ENCODE peak calls at places on chromosomes 7 and 10, in four cellular contexts. One of them, this sample, is unnamed.

GRCh38 chr7:22173884-22174573 is 182.9 kb downstream of the RAPGEF5 start:
- DNase-seq in heart left ventricle: no peak
- DNase-seq in Peyer's patch: no peak
- DNase-seq in left ventricle myocardium inferior: no peak
- DNase-seq in this sample: no peak

GRCh38 chr7:20816389-20816959 is 29.8 kb upstream of the SP8 start:
- DNase-seq in heart left ventricle: no peak
- DNase-seq in Peyer's patch: no peak
- DNase-seq in left ventricle myocardium inferior: no peak
- DNase-seq in this sample: no peak

GRCh38 chr10:14099885-14100284 is 230.8 kb downstream of the FRMD4A start:
- DNase-seq in heart left ventricle: no peak
- DNase-seq in Peyer's patch: no peak
- DNase-seq in left ventricle myocardium inferior: no peak
- DNase-seq in this sample: no peak

GRCh38 chr10:34626158-34626557 is 188.9 kb downstream of the PARD3 start:
- DNase-seq in heart left ventricle: no peak
- DNase-seq in Peyer's patch: no peak
- DNase-seq in left ventricle myocardium inferior: no peak
- DNase-seq in this sample: no peak

GRCh38 chr10:123160311-123160980 is 6.2 kb downstream of the BUB3 start:
- DNase-seq in heart left ventricle: no peak
- DNase-seq in Peyer's patch: peak; percentile 52
- DNase-seq in left ventricle myocardium inferior: no peak
- DNase-seq in this sample: no peak

GRCh38 chr7:97179454-97180104 is 62.1 kb downstream of the SDHAF3 start:
- DNase-seq in heart left ventricle: peak; percentile 29
- DNase-seq in Peyer's patch: peak; percentile 69
- DNase-seq in left ventricle myocardium inferior: no peak
- DNase-seq in this sample: no peak

GRCh38 chr10:112202561-112203241 is 19.1 kb upstream of the GPAM start:
- DNase-seq in heart left ventricle: no peak
- DNase-seq in Peyer's patch: no peak
- DNase-seq in left ventricle myocardium inferior: no peak
- DNase-seq in this sample: no peak

GRCh38 chr7:34163956-34164355 is 258.6 kb downstream of the BMPER start:
- DNase-seq in heart left ventricle: no peak
- DNase-seq in Peyer's patch: no peak
- DNase-seq in left ventricle myocardium inferior: no peak
- DNase-seq in this sample: no peak

GRCh38 chr10:54402576-54402975 is 398.5 kb downstream of the PCDH15 start:
- DNase-seq in heart left ventricle: no peak
- DNase-seq in Peyer's patch: no peak
- DNase-seq in left ventricle myocardium inferior: no peak
- DNase-seq in this sample: no peak

GRCh38 chr10:689433-690226 is at the start of gene DIP2C:
- DNase-seq in heart left ventricle: peak; percentile 81
- DNase-seq in Peyer's patch: peak; percentile 66
- DNase-seq in left ventricle myocardium inferior: peak; percentile 82
- DNase-seq in this sample: no peak

GRCh38 chr10:120735773-120736371 is 115.3 kb upstream of the WDR11 start:
- DNase-seq in heart left ventricle: no peak
- DNase-seq in Peyer's patch: no peak
- DNase-seq in left ventricle myocardium inferior: no peak
- DNase-seq in this sample: no peak

GRCh38 chr10:46543379-46544014 is 13.0 kb downstream of the GPRIN2 start:
- DNase-seq in heart left ventricle: no peak
- DNase-seq in Peyer's patch: peak; percentile 40
- DNase-seq in left ventricle myocardium inferior: peak; percentile 12
- DNase-seq in this sample: no peak

GRCh38 chr7:81886211-81886764 is 116.4 kb upstream of the HGF start:
- DNase-seq in heart left ventricle: no peak
- DNase-seq in Peyer's patch: no peak
- DNase-seq in left ventricle myocardium inferior: no peak
- DNase-seq in this sample: no peak

GRCh38 chr10:90432891-90433290 is 424.9 kb downstream of the HTR7 start:
- DNase-seq in heart left ventricle: no peak
- DNase-seq in Peyer's patch: no peak
- DNase-seq in left ventricle myocardium inferior: no peak
- DNase-seq in this sample: no peak

GRCh38 chr10:100872034-100872791 is 40.5 kb upstream of the SLF2 start:
- DNase-seq in heart left ventricle: no peak
- DNase-seq in Peyer's patch: peak; percentile 59
- DNase-seq in left ventricle myocardium inferior: no peak
- DNase-seq in this sample: no peak

GRCh38 chr10:101397140-101397539 is 43.2 kb downstream of the BTRC start:
- DNase-seq in heart left ventricle: peak; percentile 27
- DNase-seq in Peyer's patch: no peak
- DNase-seq in left ventricle myocardium inferior: no peak
- DNase-seq in this sample: peak; percentile 59

GRCh38 chr7:22559829-22560489 is 60.0 kb upstream of the STEAP1B start:
- DNase-seq in heart left ventricle: peak; percentile 72
- DNase-seq in Peyer's patch: peak; percentile 82
- DNase-seq in left ventricle myocardium inferior: peak; percentile 60
- DNase-seq in this sample: peak; percentile 9

GRCh38 chr7:51187941-51188340 is 128.7 kb downstream of the COBL start:
- DNase-seq in heart left ventricle: peak; percentile 38
- DNase-seq in Peyer's patch: no peak
- DNase-seq in left ventricle myocardium inferior: peak; percentile 32
- DNase-seq in this sample: no peak

GRCh38 chr10:110456523-110457091 is 41.1 kb upstream of the DUSP5 start:
- DNase-seq in heart left ventricle: no peak
- DNase-seq in Peyer's patch: peak; percentile 42
- DNase-seq in left ventricle myocardium inferior: no peak
- DNase-seq in this sample: no peak

GRCh38 chr7:40220421-40220911 is 85.7 kb downstream of the SUGCT start:
- DNase-seq in heart left ventricle: no peak
- DNase-seq in Peyer's patch: no peak
- DNase-seq in left ventricle myocardium inferior: no peak
- DNase-seq in this sample: no peak

GRCh38 chr7:15937571-15937970 is 251.1 kb upstream of the MEOX2 start:
- DNase-seq in heart left ventricle: no peak
- DNase-seq in Peyer's patch: no peak
- DNase-seq in left ventricle myocardium inferior: no peak
- DNase-seq in this sample: no peak

GRCh38 chr10:116211682-116212081 is 61.3 kb downstream of the GFRA1 start:
- DNase-seq in heart left ventricle: no peak
- DNase-seq in Peyer's patch: no peak
- DNase-seq in left ventricle myocardium inferior: no peak
- DNase-seq in this sample: no peak

GRCh38 chr10:32990811-32991210 is 32.8 kb upstream of the ITGB1 start:
- DNase-seq in heart left ventricle: no peak
- DNase-seq in Peyer's patch: no peak
- DNase-seq in left ventricle myocardium inferior: no peak
- DNase-seq in this sample: no peak

GRCh38 chr10:49710966-49711365 is 31.5 kb downstream of the C10orf53 start:
- DNase-seq in heart left ventricle: no peak
- DNase-seq in Peyer's patch: no peak
- DNase-seq in left ventricle myocardium inferior: no peak
- DNase-seq in this sample: no peak

GRCh38 chr10:114917927-114918672 is 19.9 kb upstream of the TRUB1 start:
- DNase-seq in heart left ventricle: no peak
- DNase-seq in Peyer's patch: no peak
- DNase-seq in left ventricle myocardium inferior: no peak
- DNase-seq in this sample: no peak

GRCh38 chr10:116787018-116787674 is 44.8 kb upstream of the HSPA12A start:
- DNase-seq in heart left ventricle: no peak
- DNase-seq in Peyer's patch: no peak
- DNase-seq in left ventricle myocardium inferior: no peak
- DNase-seq in this sample: no peak

GRCh38 chr10:68489919-68490318 is 18.1 kb upstream of the DNA2 start:
- DNase-seq in heart left ventricle: no peak
- DNase-seq in Peyer's patch: no peak
- DNase-seq in left ventricle myocardium inferior: no peak
- DNase-seq in this sample: no peak

GRCh38 chr10:111030042-111030750 is 46.6 kb upstream of the ADRA2A start:
- DNase-seq in heart left ventricle: no peak
- DNase-seq in Peyer's patch: no peak
- DNase-seq in left ventricle myocardium inferior: no peak
- DNase-seq in this sample: no peak

GRCh38 chr10:98391578-98391991 is 23.4 kb downstream of the PYROXD2 start:
- DNase-seq in heart left ventricle: peak; percentile 49
- DNase-seq in Peyer's patch: no peak
- DNase-seq in left ventricle myocardium inferior: peak; percentile 73
- DNase-seq in this sample: no peak

GRCh38 chr10:120685136-120685535 is 166.0 kb upstream of the WDR11 start:
- DNase-seq in heart left ventricle: no peak
- DNase-seq in Peyer's patch: no peak
- DNase-seq in left ventricle myocardium inferior: no peak
- DNase-seq in this sample: no peak

GRCh38 chr7:105760549-105761447 is 115.6 kb downstream of the ATXN7L1 start:
- DNase-seq in heart left ventricle: no peak
- DNase-seq in Peyer's patch: no peak
- DNase-seq in left ventricle myocardium inferior: no peak
- DNase-seq in this sample: no peak

GRCh38 chr7:130867581-130868136 is 133.7 kb upstream of the KLF14 start:
- DNase-seq in heart left ventricle: no peak
- DNase-seq in Peyer's patch: no peak
- DNase-seq in left ventricle myocardium inferior: no peak
- DNase-seq in this sample: no peak

GRCh38 chr10:14476641-14477407 is 146.1 kb upstream of the FRMD4A start:
- DNase-seq in heart left ventricle: no peak
- DNase-seq in Peyer's patch: no peak
- DNase-seq in left ventricle myocardium inferior: no peak
- DNase-seq in this sample: no peak

GRCh38 chr10:120424198-120424464 is 32.9 kb upstream of the PLPP4 start:
- DNase-seq in heart left ventricle: no peak
- DNase-seq in Peyer's patch: no peak
- DNase-seq in left ventricle myocardium inferior: no peak
- DNase-seq in this sample: no peak

GRCh38 chr7:98569606-98570337 is 47.3 kb upstream of the NPTX2 start:
- DNase-seq in heart left ventricle: peak; percentile 38
- DNase-seq in Peyer's patch: no peak
- DNase-seq in left ventricle myocardium inferior: peak; percentile 30
- DNase-seq in this sample: no peak

GRCh38 chr10:89374716-89375115 is 3.1 kb upstream of the IFIT1B start:
- DNase-seq in heart left ventricle: no peak
- DNase-seq in Peyer's patch: no peak
- DNase-seq in left ventricle myocardium inferior: no peak
- DNase-seq in this sample: no peak

DNA sequence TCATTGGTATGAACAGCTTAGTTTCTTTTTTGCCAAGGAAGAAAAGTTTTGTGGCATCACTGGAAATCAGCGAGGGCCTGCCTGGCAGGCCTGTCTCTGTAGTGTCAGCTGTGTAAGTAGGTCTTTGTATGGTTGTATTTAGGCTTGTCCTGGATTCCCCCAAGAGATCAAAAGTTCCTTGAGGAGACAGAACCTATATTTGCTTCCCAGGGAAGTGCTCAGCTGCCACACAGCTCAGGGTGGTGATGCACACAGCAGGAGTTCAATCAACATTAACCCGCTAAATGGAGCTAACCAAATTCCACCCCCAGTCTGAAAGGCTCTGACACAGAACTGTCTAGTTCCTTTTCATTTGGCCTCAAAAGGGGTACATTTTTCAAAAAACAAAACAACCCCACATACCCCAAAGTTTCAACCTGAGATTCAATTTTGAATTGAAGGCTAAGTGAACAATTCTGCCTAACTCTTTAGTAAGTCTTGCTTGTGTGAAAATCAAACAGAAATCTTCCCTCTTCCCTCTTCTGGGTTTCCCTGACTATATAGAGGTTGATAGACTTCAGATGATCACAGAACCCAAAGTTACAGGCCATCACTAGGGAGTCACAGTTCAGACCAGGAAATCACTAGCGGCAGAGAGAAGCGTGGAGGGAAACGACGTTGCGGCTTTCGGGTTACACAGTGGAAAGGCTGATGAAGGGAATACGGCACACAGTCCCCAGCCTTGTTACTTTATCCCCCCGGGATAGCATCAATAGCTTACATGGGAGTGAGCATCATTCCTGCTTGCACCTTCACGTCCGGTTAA is 124.5 kb downstream of the CLEC2L start:
- DNase-seq in heart left ventricle: no peak
- DNase-seq in Peyer's patch: no peak
- DNase-seq in left ventricle myocardium inferior: no peak
- DNase-seq in this sample: no peak
- H3K4me1 ChIP-seq in heart left ventricle: peaks cover 28% of the 10 kb centered on the region
- H3K4me1 ChIP-seq in Peyer's patch: peaks cover 13% of the 10 kb centered on the region
- H3K4me1 ChIP-seq in left ventricle myocardium inferior: peaks cover 82% of the 10 kb centered on the region
- H3K4me1 ChIP-seq in this sample: peaks cover 64% of the 10 kb centered on the region

DNA sequence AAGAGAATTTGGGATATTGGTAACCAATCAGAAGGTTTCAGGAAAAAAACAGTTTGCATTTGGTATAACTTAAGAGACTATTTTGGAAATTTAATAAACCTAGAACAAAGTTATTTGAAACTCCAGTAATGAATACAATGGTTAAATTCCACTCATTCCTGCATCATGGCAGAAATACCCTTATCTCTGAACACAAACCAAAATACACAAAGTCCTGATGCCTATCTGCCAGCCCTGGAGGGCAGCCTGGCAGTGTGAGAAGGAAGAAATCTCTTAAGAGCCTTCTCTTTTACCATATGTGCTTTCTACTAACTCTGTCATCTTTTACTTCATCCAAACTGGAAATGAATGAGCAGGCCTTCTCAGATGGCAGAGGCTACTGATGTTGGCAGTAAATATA is 147.1 kb upstream of the LYZL1 start:
- DNase-seq in heart left ventricle: no peak
- DNase-seq in Peyer's patch: no peak
- DNase-seq in left ventricle myocardium inferior: no peak
- DNase-seq in this sample: no peak
- H3K9me3 ChIP-seq in heart left ventricle: no peaks in the 10 kb centered on the region
- H3K9me3 ChIP-seq in Peyer's patch: no peaks in the 10 kb centered on the region
- H3K9me3 ChIP-seq in left ventricle myocardium inferior: no peaks in the 10 kb centered on the region
- H3K9me3 ChIP-seq in this sample: no peaks in the 10 kb centered on the region

GRCh38 chr10:60417898-60418297 is 28.2 kb upstream of the ANK3 start:
- DNase-seq in heart left ventricle: no peak
- DNase-seq in Peyer's patch: no peak
- DNase-seq in left ventricle myocardium inferior: no peak
- DNase-seq in this sample: no peak
- H3K4me1 ChIP-seq in heart left ventricle: no peaks in the 10 kb centered on the region
- H3K4me1 ChIP-seq in Peyer's patch: no peaks in the 10 kb centered on the region
- H3K4me1 ChIP-seq in left ventricle myocardium inferior: no peaks in the 10 kb centered on the region
- H3K4me1 ChIP-seq in this sample: no peaks in the 10 kb centered on the region

DNA sequence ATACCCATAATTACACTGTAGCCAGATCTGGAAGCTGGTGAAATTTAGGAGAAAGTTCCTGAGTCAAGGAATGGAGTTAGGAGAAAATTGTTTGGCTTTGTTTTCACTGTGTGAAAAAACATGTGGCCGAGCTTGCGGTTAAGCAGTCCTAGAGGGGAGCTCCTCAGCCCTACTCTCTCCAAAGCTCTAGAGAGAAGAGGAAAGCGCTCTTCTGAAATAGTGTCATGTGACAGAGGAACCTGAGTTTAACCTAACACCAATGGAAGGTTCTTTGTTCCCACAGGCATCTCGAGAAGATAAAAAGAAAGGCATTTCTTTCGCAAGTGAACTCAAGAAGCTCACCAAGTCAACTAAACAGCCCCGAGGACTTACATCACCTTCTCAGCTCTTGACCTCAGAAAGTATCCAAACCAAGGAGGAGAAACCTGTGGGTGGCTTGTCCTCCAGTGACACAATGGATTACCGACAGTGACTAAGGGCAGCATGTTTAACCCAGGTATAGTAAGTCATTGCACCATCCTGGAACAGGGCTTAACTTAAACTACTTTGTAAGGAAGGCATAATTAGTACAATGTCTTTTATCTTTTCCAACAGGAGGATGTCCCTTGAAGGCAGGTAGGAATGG is 38.0 kb downstream of the NOC3L start:
- DNase-seq in heart left ventricle: no peak
- DNase-seq in Peyer's patch: no peak
- DNase-seq in left ventricle myocardium inferior: no peak
- DNase-seq in this sample: no peak
- H3K9me3 ChIP-seq in heart left ventricle: no peaks in the 10 kb centered on the region
- H3K9me3 ChIP-seq in Peyer's patch: no peaks in the 10 kb centered on the region
- H3K9me3 ChIP-seq in left ventricle myocardium inferior: no peaks in the 10 kb centered on the region
- H3K9me3 ChIP-seq in this sample: no peaks in the 10 kb centered on the region

GRCh38 chr7:7102906-7103305 is 79.4 kb upstream of the C1GALT1 start:
- DNase-seq in heart left ventricle: no peak
- DNase-seq in Peyer's patch: no peak
- DNase-seq in left ventricle myocardium inferior: no peak
- DNase-seq in this sample: no peak
- H3K4me1 ChIP-seq in heart left ventricle: peaks cover 2% of the 10 kb centered on the region
- H3K4me1 ChIP-seq in Peyer's patch: no peaks in the 10 kb centered on the region
- H3K4me1 ChIP-seq in left ventricle myocardium inferior: peaks cover 24% of the 10 kb centered on the region
- H3K4me1 ChIP-seq in this sample: peaks cover 11% of the 10 kb centered on the region

This sample was measured in CD8-positive, alpha-beta memory T cell.